ENCODE peak calls at places on chromosomes 11 and 22, in six cellular contexts. O, X, A, Y, F and G are unnamed samples.

GRCh38 chr11:93986716-93987115 is 34.4 kb upstream of the HEPHL1 start:
- DNase-seq in O (no peak), X (no peak), A (no peak), Y (no peak), F (no peak), G (no peak)

GRCh38 chr11:128830836-128831780 is 36.0 kb downstream of the KCNJ1 start:
- DNase-seq in O (peak; percentile 71), X (peak; percentile 90), A (peak; percentile 88), Y (peak; percentile 92), F (peak; percentile 77), G (peak; percentile 57)

GRCh38 chr11:69888671-69889076 is 69.5 kb upstream of the FGF3 start:
- DNase-seq in O (peak; percentile 23), X (peak; percentile 53), A (peak; percentile 63), Y (peak; percentile 77), F (peak; percentile 18), G (no peak)

GRCh38 chr22:49775191-49776052 is 52.3 kb downstream of the BRD1 start:
- DNase-seq in O (no peak), X (no peak), A (no peak), Y (no peak), F (no peak), G (no peak)

GRCh38 chr22:29816128-29816527 is 21.9 kb downstream of the ASCC2 start:
- DNase-seq in O (no peak), X (no peak), A (no peak), Y (no peak), F (no peak), G (no peak)

GRCh38 chr22:27833803-27834202 is 32.2 kb upstream of the MN1 start:
- DNase-seq in O (no peak), X (no peak), A (no peak), Y (no peak), F (no peak), G (no peak)

GRCh38 chr22:47423861-47424820 is 661.7 kb downstream of the TBC1D22A start:
- DNase-seq in O (no peak), X (no peak), A (no peak), Y (no peak), F (no peak), G (no peak)

GRCh38 chr22:41752011-41752975 is 48.2 kb upstream of the CCDC134 start:
- DNase-seq in O (no peak), X (peak; percentile 15), A (no peak), Y (no peak), F (no peak), G (no peak)

GRCh38 chr22:19066531-19067271 is 55.5 kb downstream of the DGCR2 start:
- DNase-seq in O (no peak), X (no peak), A (no peak), Y (no peak), F (peak; percentile 77), G (no peak)

GRCh38 chr11:134033276-134033675 is 35.6 kb upstream of the JAM3 start:
- DNase-seq in O (no peak), X (no peak), A (no peak), Y (no peak), F (no peak), G (no peak)

GRCh38 chr11:2709429-2709828 is 9.6 kb upstream of the KCNQ1OT1 start:
- DNase-seq in O (no peak), X (no peak), A (peak; percentile 54), Y (no peak), F (no peak), G (no peak)

GRCh38 chr11:104078995-104079394 is 42.6 kb downstream of the DDI1 start:
- DNase-seq in O (no peak), X (no peak), A (no peak), Y (no peak), F (no peak), G (no peak)

GRCh38 chr11:57370251-57370650 is 10.7 kb downstream of the PRG3 start:
- DNase-seq in O (no peak), X (no peak), A (no peak), Y (no peak), F (no peak), G (no peak)

GRCh38 chr22:36323182-36323854 is 64.4 kb downstream of the MYH9 start:
- DNase-seq in O (no peak), X (no peak), A (no peak), Y (no peak), F (no peak), G (no peak)

GRCh38 chr11:116580828-116581227 is 192.0 kb downstream of the BUD13 start:
- DNase-seq in O (no peak), X (no peak), A (no peak), Y (no peak), F (no peak), G (no peak)

GRCh38 chr11:125626381-125626950 is 1.5 kb downstream of the CHEK1 start:
- DNase-seq in O (no peak), X (peak; percentile 66), A (no peak), Y (peak; percentile 50), F (no peak), G (no peak)